ENCODE peak calls at places on chromosomes 16 and 17, in four cellular contexts. One of them, this sample, is unnamed.
A peak's percentile ranks its signal among the peaks of the same experiment; 100 is the strongest.

GRCh38 chr16:66605177-66605999 is 884 bp downstream of the CMTM3 start:
- DNase-seq in HepG2: peak; percentile 30
- DNase-seq in K562: peak; percentile 77
- DNase-seq in HCT116: no peak
- DNase-seq in this sample: no peak

GRCh38 chr17:8658800-8659199 is 28.3 kb upstream of the MYH10 start:
- DNase-seq in K562: no peak
- DNase-seq in HepG2: no peak
- DNase-seq in HCT116: no peak
- DNase-seq in this sample: no peak

GRCh38 chr17:15240617-15241016 is 24.5 kb downstream of the PMP22 start:
- DNase-seq in HCT116: no peak
- DNase-seq in K562: no peak
- DNase-seq in HepG2: no peak
- DNase-seq in this sample: no peak

GRCh38 chr16:70598937-70599503 is 47.3 kb upstream of the IL34 start:
- DNase-seq in K562: no peak
- DNase-seq in HepG2: no peak
- DNase-seq in HCT116: no peak
- DNase-seq in this sample: no peak

GRCh38 chr16:69522732-69523404 is 42.9 kb upstream of the NFAT5 start:
- DNase-seq in K562: peak; percentile 67
- DNase-seq in HepG2: peak; percentile 45
- DNase-seq in HCT116: peak; percentile 90
- DNase-seq in this sample: no peak

GRCh38 chr16:73771196-73771595 is 525.4 kb upstream of the PSMD7 start:
- DNase-seq in K562: no peak
- DNase-seq in HCT116: no peak
- DNase-seq in HepG2: no peak
- DNase-seq in this sample: no peak

GRCh38 chr16:82263456-82264159 is 93.6 kb upstream of the MPHOSPH6 start:
- DNase-seq in HCT116: peak; percentile 53
- DNase-seq in HepG2: peak; percentile 56
- DNase-seq in K562: peak; percentile 75
- DNase-seq in this sample: peak; percentile 36

GRCh38 chr16:86626966-86627365 is 48.6 kb downstream of the FOXL1 start:
- DNase-seq in HCT116: no peak
- DNase-seq in HepG2: no peak
- DNase-seq in K562: no peak
- DNase-seq in this sample: no peak

GRCh38 chr17:50209133-50209471 is 7.7 kb upstream of the COL1A1 start:
- DNase-seq in K562: no peak
- DNase-seq in HepG2: no peak
- DNase-seq in HCT116: no peak
- DNase-seq in this sample: no peak

GRCh38 chr16:84777435-84777834 is 42.4 kb upstream of the CRISPLD2 start:
- DNase-seq in HepG2: no peak
- DNase-seq in K562: no peak
- DNase-seq in HCT116: no peak
- DNase-seq in this sample: no peak

GRCh38 chr17:80859004-80859941 is 132.4 kb upstream of the CHMP6 start:
- DNase-seq in K562: no peak
- DNase-seq in HepG2: no peak
- DNase-seq in HCT116: no peak
- DNase-seq in this sample: no peak

GRCh38 chr16:81669473-81670350 is 109.4 kb upstream of the PLCG2 start:
- DNase-seq in K562: no peak
- DNase-seq in HCT116: no peak
- DNase-seq in HepG2: no peak
- DNase-seq in this sample: no peak

GRCh38 chr16:75256871-75257343 is 5.5 kb upstream of the BCAR1 start:
- DNase-seq in K562: no peak
- DNase-seq in HCT116: no peak
- DNase-seq in HepG2: no peak
- DNase-seq in this sample: no peak

GRCh38 chr16:1953734-1954133 is 755 bp downstream of the RPL3L start:
- DNase-seq in K562: no peak
- DNase-seq in HCT116: no peak
- DNase-seq in HepG2: no peak
- DNase-seq in this sample: no peak

GRCh38 chr16:67087803-67088202 is 21.9 kb upstream of the PHAF1 start:
- DNase-seq in K562: no peak
- DNase-seq in HepG2: no peak
- DNase-seq in HCT116: no peak
- DNase-seq in this sample: no peak

GRCh38 chr17:28343491-28343932 is 8.0 kb downstream of the TNFAIP1 start:
- DNase-seq in K562: no peak
- DNase-seq in HepG2: no peak
- DNase-seq in HCT116: no peak
- DNase-seq in this sample: no peak

GRCh38 chr16:68972720-68973119 is 129.4 kb downstream of the TANGO6 start:
- DNase-seq in K562: peak; percentile 36
- DNase-seq in HCT116: no peak
- DNase-seq in HepG2: no peak
- DNase-seq in this sample: no peak

GRCh38 chr17:39365252-39365651 is 36.2 kb downstream of the FBXL20 start:
- DNase-seq in HCT116: no peak
- DNase-seq in K562: no peak
- DNase-seq in HepG2: no peak
- DNase-seq in this sample: no peak

GRCh38 chr17:63694974-63695773 is 4.8 kb downstream of the LIMD2 start:
- DNase-seq in HCT116: no peak
- DNase-seq in K562: no peak
- DNase-seq in HepG2: no peak
- DNase-seq in this sample: no peak

GRCh38 chr16:30380801-30381208 is 1.6 kb downstream of the SEPTIN1 start:
- DNase-seq in HCT116: no peak
- DNase-seq in HepG2: no peak
- DNase-seq in K562: no peak
- DNase-seq in this sample: no peak

GRCh38 chr17:61309857-61310256 is 89.8 kb upstream of the TBX2 start:
- DNase-seq in K562: no peak
- DNase-seq in HCT116: no peak
- DNase-seq in HepG2: no peak
- DNase-seq in this sample: no peak

GRCh38 chr17:11618861-11619566 is 20.7 kb downstream of the DNAH9 start:
- DNase-seq in HepG2: peak; percentile 58
- DNase-seq in K562: no peak
- DNase-seq in HCT116: no peak
- DNase-seq in this sample: no peak

DNA sequence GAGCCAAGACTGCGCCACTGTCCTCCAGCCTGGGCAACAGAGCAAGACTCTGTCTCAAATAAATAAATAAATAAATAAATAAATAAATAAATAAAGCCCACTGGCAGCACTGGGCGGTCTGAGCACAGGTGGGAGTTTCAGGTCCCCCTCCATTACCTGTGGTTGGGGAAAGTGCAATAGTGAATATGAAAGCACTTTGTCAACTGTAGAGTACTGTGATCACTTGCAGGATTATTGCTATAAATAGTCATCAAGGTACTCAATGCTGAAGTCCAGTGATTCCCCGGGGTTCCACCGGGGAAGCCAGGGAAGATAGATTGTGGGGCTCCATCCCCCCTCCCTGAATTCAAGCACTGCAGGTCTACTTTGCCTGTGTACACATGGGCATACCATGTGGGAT is 42.7 kb upstream of the CPNE2 start:
- DNase-seq in HepG2: no peak
- DNase-seq in HCT116: no peak
- DNase-seq in K562: no peak
- DNase-seq in this sample: no peak
- TF ChIP-seq TCF7L2 in HepG2: no peak
- TF ChIP-seq TCF7L2 in HCT116: no peak
- TF ChIP-seq TCF7L2 in K562: no peak
- TF ChIP-seq TCF7L2 in this sample: no peak

GRCh38 chr17:79203657-79204056 is 129.0 kb downstream of the ENGASE start:
- DNase-seq in HepG2: no peak
- DNase-seq in K562: no peak
- DNase-seq in HCT116: no peak
- DNase-seq in this sample: no peak
- TF ChIP-seq TCF7L2 in HepG2: no peak
- TF ChIP-seq TCF7L2 in K562: no peak
- TF ChIP-seq TCF7L2 in HCT116: no peak
- TF ChIP-seq TCF7L2 in this sample: no peak

GRCh38 chr17:72021417-72022041 is 99.3 kb upstream of the SOX9 start:
- DNase-seq in HepG2: no peak
- DNase-seq in HCT116: no peak
- DNase-seq in K562: no peak
- DNase-seq in this sample: no peak

GRCh38 chr17:72024457-72024856 is 96.4 kb upstream of the SOX9 start:
- DNase-seq in K562: no peak
- DNase-seq in HepG2: no peak
- DNase-seq in HCT116: no peak
- DNase-seq in this sample: no peak

GRCh38 chr17:72025113-72025512 is 95.7 kb upstream of the SOX9 start:
- DNase-seq in HCT116: no peak
- DNase-seq in HepG2: no peak
- DNase-seq in K562: no peak
- DNase-seq in this sample: no peak

DNA sequence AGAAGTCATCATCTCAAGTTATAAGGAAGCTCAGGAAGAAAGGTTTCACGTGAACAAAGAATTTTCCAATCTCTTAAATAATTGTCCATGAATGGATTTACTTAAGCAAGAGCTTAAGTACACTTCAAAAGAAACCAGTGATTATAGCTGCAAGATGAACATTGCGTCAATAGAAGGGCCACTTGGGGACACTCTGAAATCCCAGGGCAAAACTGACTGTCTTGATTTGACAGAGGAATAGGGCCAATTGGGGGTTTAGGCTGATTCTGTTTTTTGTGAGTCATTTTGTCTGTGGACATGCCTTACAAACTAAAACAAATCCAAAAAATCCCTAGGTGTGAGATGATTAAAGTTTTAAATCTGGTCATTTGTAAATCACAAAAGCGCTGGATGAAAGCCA is 98.5 kb upstream of the SOX9 start:
- DNase-seq in HepG2: no peak
- DNase-seq in HCT116: no peak
- DNase-seq in K562: no peak
- DNase-seq in this sample: no peak
- TF ChIP-seq TCF7L2 in HepG2: no peak
- TF ChIP-seq TCF7L2 in HCT116: no peak
- TF ChIP-seq TCF7L2 in K562: no peak
- TF ChIP-seq TCF7L2 in this sample: no peak

GRCh38 chr17:74181341-74181740 is 22.1 kb upstream of the RPL38 start:
- DNase-seq in HCT116: no peak
- DNase-seq in K562: no peak
- DNase-seq in HepG2: no peak
- DNase-seq in this sample: no peak
- TF ChIP-seq TCF7L2 in HCT116: no peak
- TF ChIP-seq TCF7L2 in K562: no peak
- TF ChIP-seq TCF7L2 in HepG2: no peak
- TF ChIP-seq TCF7L2 in this sample: no peak

GRCh38 chr17:75499313-75500022 is 15.9 kb downstream of the CASKIN2 start:
- DNase-seq in HCT116: no peak
- DNase-seq in HepG2: no peak
- DNase-seq in K562: peak; percentile 37
- DNase-seq in this sample: no peak

GRCh38 chr17:75502072-75502745 is 13.1 kb downstream of the CASKIN2 start:
- DNase-seq in HepG2: no peak
- DNase-seq in K562: no peak
- DNase-seq in HCT116: no peak
- DNase-seq in this sample: no peak

GRCh38 chr17:75501378-75502071 is 13.8 kb downstream of the CASKIN2 start:
- DNase-seq in HepG2: no peak
- DNase-seq in HCT116: no peak
- DNase-seq in K562: no peak
- DNase-seq in this sample: no peak

GRCh38 chr17:75498726-75499213 is 16.6 kb downstream of the CASKIN2 start:
- DNase-seq in K562: peak; percentile 52
- DNase-seq in HCT116: no peak
- DNase-seq in HepG2: no peak
- DNase-seq in this sample: no peak

GRCh38 chr17:75500419-75501216 is 14.7 kb downstream of the CASKIN2 start:
- DNase-seq in K562: no peak
- DNase-seq in HCT116: no peak
- DNase-seq in HepG2: no peak
- DNase-seq in this sample: no peak
- TF ChIP-seq TCF7L2 in K562: no peak
- TF ChIP-seq TCF7L2 in HCT116: no peak
- TF ChIP-seq TCF7L2 in HepG2: no peak
- TF ChIP-seq TCF7L2 in this sample: no peak

GRCh38 chr16:57516773-57517172 is 19.6 kb downstream of the CCDC102A start:
- DNase-seq in HCT116: no peak
- DNase-seq in K562: no peak
- DNase-seq in HepG2: no peak
- DNase-seq in this sample: no peak

GRCh38 chr16:57518520-57518919 is 17.9 kb downstream of the CCDC102A start:
- DNase-seq in K562: no peak
- DNase-seq in HCT116: no peak
- DNase-seq in HepG2: no peak
- DNase-seq in this sample: no peak

GRCh38 chr16:57516176-57516725 is 20.1 kb downstream of the CCDC102A start:
- DNase-seq in HepG2: no peak
- DNase-seq in HCT116: no peak
- DNase-seq in K562: no peak
- DNase-seq in this sample: no peak

GRCh38 chr16:57518922-57519321 is 17.4 kb downstream of the CCDC102A start:
- DNase-seq in K562: no peak
- DNase-seq in HCT116: no peak
- DNase-seq in HepG2: peak; percentile 41
- DNase-seq in this sample: no peak

DNA sequence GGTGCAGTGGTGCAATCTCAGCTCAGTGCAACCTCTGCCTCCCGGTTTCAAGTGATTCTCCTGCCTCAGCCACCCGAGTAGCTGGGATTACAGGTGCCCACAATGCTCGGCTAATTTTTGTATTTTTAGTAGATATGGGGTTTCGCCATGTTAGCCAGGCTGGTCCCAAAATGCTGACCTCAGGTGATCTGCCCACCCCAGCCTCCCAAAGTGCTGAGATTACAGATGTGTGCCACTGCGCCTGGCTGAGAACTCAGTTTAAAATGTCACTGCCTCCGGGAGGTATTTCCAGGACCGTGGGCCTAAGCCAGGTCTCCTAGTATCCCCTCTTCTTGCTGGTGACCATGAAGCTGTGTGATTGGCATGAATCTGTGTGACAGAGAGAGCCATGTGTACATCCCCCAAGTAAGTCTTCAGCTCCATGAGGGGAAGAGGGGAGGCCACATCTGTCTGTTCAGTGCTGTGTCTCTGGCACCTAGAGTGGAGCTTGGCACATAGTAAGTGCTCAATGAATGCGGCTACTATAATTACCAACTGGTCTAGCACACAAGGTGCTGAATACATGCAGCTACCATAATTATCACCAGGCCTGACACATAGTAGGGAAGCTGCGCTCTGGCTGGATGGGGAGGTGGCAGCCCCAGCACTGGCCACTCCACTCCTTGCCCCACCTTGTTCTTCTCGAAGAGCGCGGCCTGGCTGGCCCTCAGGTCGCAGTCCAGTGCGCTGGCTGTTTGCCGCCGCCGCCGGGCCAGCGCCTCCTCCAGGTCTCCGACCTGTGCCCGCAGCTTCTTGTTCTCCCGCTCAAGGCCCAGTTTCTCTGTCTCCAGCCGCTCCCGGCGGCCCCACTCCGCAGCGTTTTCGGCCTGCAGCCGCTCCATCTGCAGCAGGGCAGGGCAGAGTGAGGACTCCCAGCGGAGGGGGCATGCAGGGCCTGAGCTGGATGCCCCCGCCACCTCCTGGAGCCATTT is 18.7 kb downstream of the CCDC102A start:
- DNase-seq in HCT116: no peak
- DNase-seq in HepG2: no peak
- DNase-seq in K562: no peak
- DNase-seq in this sample: no peak
- TF ChIP-seq TCF7L2 in HCT116: no peak
- TF ChIP-seq TCF7L2 in HepG2: no peak
- TF ChIP-seq TCF7L2 in K562: no peak
- TF ChIP-seq TCF7L2 in this sample: no peak